ENCODE peak calls at places on chromosomes 1 and 21, in nine cellular contexts. Z is NCI-H69; G is CD8-positive, alpha-beta T cell; S is T-cell; C is NAMALWA; A is activated T-helper 9 cell treated with anti-CD3 and anti-CD28 coated beads, Interleukin-2, amount 50 U/mL, for 16 hours; R is NCI-H2171 treated with DMSO at 0.1 percent for 48 hours; Y is mucosa of gallbladder; I is stromal cell of bone marrow. Q is an unnamed sample.

GRCh38 chr1:25958475-25958874 is 39.4 kb downstream of the PAFAH2 start:
- DNase-seq in Y (no peak), A (no peak), I (peak), G (no peak), C (no peak), S (no peak), R (no peak), Z (no peak), Q (no peak)

GRCh38 chr1:8281843-8282509 is 35.9 kb upstream of the SLC45A1 start:
- DNase-seq in A (no peak), S (no peak), Z (no peak), G (no peak), I (no peak), C (no peak), Y (peak), R (no peak), Q (no peak)

GRCh38 chr1:97834903-97835302 is 85.9 kb downstream of the DPYD start:
- DNase-seq in Z (peak), Y (no peak), G (no peak), I (no peak), S (no peak), C (no peak), A (no peak), R (no peak), Q (no peak)

GRCh38 chr1:218823291-218823900 is 350.3 kb upstream of the LYPLAL1 start:
- DNase-seq in Z (no peak), S (no peak), G (no peak), I (peak), C (no peak), R (no peak), A (no peak), Y (no peak), Q (peak)

GRCh38 chr1:87787551-87787950 is 458.9 kb downstream of the LMO4 start:
- DNase-seq in Y (no peak), S (no peak), G (no peak), I (no peak), C (no peak), Z (peak), R (no peak), A (no peak), Q (no peak)

GRCh38 chr21:25887646-25888321 is 153.0 kb downstream of the GABPA start:
- DNase-seq in A (no peak), C (no peak), I (no peak), Y (no peak), Z (no peak), G (no peak), R (no peak), S (no peak), Q (no peak)

GRCh38 chr1:45012639-45013278 is 705 bp downstream of the UROD start:
- DNase-seq in I (peak), Z (peak), C (no peak), G (no peak), R (peak), A (no peak), S (no peak), Y (peak), Q (peak)

GRCh38 chr1:9558271-9558945 is 19.1 kb downstream of the SLC25A33 start:
- DNase-seq in R (peak), Y (no peak), I (no peak), A (no peak), Z (no peak), C (no peak), G (no peak), S (no peak), Q (no peak)

GRCh38 chr1:50271337-50271736 is 151.9 kb downstream of the DMRTA2 start:
- DNase-seq in I (no peak), C (no peak), S (no peak), R (peak), A (no peak), G (no peak), Y (no peak), Z (peak), Q (no peak)

GRCh38 chr1:94925561-94926364 is 1.1 kb downstream of the CNN3 start:
- DNase-seq in S (no peak), Z (peak), I (peak), R (peak), G (peak), C (peak), Y (peak), A (no peak), Q (peak)

GRCh38 chr1:234246638-234247116 is 126.6 kb upstream of the COA6 start:
- DNase-seq in C (no peak), Y (no peak), G (no peak), R (no peak), A (no peak), S (no peak), Z (no peak), I (no peak), Q (no peak)

GRCh38 chr1:88061106-88061829 is 622.8 kb upstream of the PKN2 start:
- DNase-seq in C (peak), S (no peak), A (no peak), Z (peak), I (peak), R (peak), Y (peak), G (no peak), Q (peak)

GRCh38 chr1:48536477-48536876 is 64.5 kb upstream of the SPATA6 start:
- DNase-seq in Y (no peak), A (no peak), C (no peak), Z (peak), R (no peak), G (no peak), I (no peak), S (no peak), Q (no peak)

GRCh38 chr1:78038071-78038470 is 7.7 kb upstream of the GIPC2 start:
- DNase-seq in R (no peak), A (no peak), Z (no peak), Y (no peak), I (no peak), C (no peak), G (no peak), S (no peak), Q (peak)

GRCh38 chr1:10601342-10602060 is 126.8 kb downstream of the PEX14 start:
- DNase-seq in G (no peak), R (no peak), Y (no peak), S (no peak), C (no peak), A (no peak), Z (no peak), I (no peak), Q (no peak)

GRCh38 chr21:43269461-43269860 is 100.7 kb downstream of the CRYAA start:
- DNase-seq in Y (no peak), I (no peak), G (peak), Z (no peak), A (peak), S (no peak), C (peak), R (no peak), Q (peak)

GRCh38 chr1:183954496-183954895 is 83.0 kb downstream of the COLGALT2 start:
- DNase-seq in R (no peak), I (no peak), S (no peak), C (no peak), G (no peak), Y (no peak), A (no peak), Z (no peak), Q (no peak)

GRCh38 chr1:228417471-228418203 is 976 bp upstream of the TRIM17 start:
- DNase-seq in I (no peak), R (no peak), G (no peak), A (no peak), C (no peak), Y (no peak), Z (no peak), S (no peak), Q (no peak)

GRCh38 chr1:25447547-25447946 is 16.9 kb downstream of the MACO1 start:
- DNase-seq in C (no peak), A (no peak), I (no peak), G (no peak), S (no peak), Y (no peak), Z (no peak), R (no peak), Q (no peak)

GRCh38 chr1:66599346-66599745 is 65.4 kb downstream of the SGIP1 start:
- DNase-seq in G (no peak), A (no peak), Y (no peak), R (no peak), C (no peak), S (no peak), Z (no peak), I (no peak), Q (no peak)

GRCh38 chr1:157488160-157488559 is 64.2 kb downstream of the FCRL5 start:
- DNase-seq in C (no peak), R (no peak), Y (no peak), I (no peak), Z (no peak), A (no peak), S (no peak), G (no peak), Q (no peak)

GRCh38 chr1:40438391-40439015 is 11.8 kb upstream of the ZFP69B start:
- DNase-seq in R (no peak), I (no peak), S (no peak), G (no peak), C (peak), Y (no peak), Z (peak), A (no peak), Q (peak)

GRCh38 chr1:176998396-176998795 is 166.1 kb downstream of the ASTN1 start:
- DNase-seq in I (no peak), A (no peak), C (no peak), Y (no peak), S (no peak), Z (no peak), G (no peak), R (peak), Q (no peak)

GRCh38 chr1:177913762-177914540 is 55.9 kb downstream of the SEC16B start:
- DNase-seq in S (no peak), I (peak), R (peak), A (no peak), C (peak), Y (no peak), G (no peak), Z (peak), Q (peak)

GRCh38 chr1:36400825-36401601 is 3.3 kb upstream of the LSM10 start:
- DNase-seq in I (peak), A (no peak), C (no peak), R (no peak), Y (peak), S (peak), Z (peak), G (peak), Q (no peak)

GRCh38 chr1:117174851-117175250 is 35.9 kb downstream of the VTCN1 start:
- DNase-seq in Z (no peak), S (no peak), I (no peak), A (no peak), G (no peak), Y (no peak), C (no peak), R (no peak), Q (no peak)

GRCh38 chr1:16209847-16210407 is 2.5 kb downstream of the ARHGEF19 start:
- DNase-seq in C (no peak), G (no peak), Z (no peak), S (no peak), A (no peak), Y (no peak), I (no peak), R (no peak), Q (no peak)

GRCh38 chr21:46118871-46119564 is 21.1 kb downstream of the COL6A2 start:
- DNase-seq in A (no peak), G (peak), I (no peak), S (no peak), Y (no peak), Z (no peak), C (no peak), R (no peak), Q (no peak)